ENCODE peak calls at places on chromosomes 2 and 18, in four cellular contexts. V, L, A and Y are unnamed samples.

GRCh38 chr2:240813231-240813921 is 6.6 kb downstream of the KIF1A start:
- DNase-seq in A (no peak), L (no peak), V (peak; percentile 19), Y (no peak)

GRCh38 chr2:152566728-152567069 is 150.6 kb downstream of the PRPF40A start:
- DNase-seq in V (no peak), A (no peak), L (peak; percentile 56), Y (no peak)

GRCh38 chr2:70851704-70852103 is 16.1 kb upstream of the CD207 start:
- DNase-seq in A (no peak), L (no peak), V (no peak), Y (no peak)

GRCh38 chr2:98504386-98505109 is 59.9 kb downstream of the INPP4A start:
- DNase-seq in V (no peak), L (no peak), A (no peak), Y (no peak)

GRCh38 chr2:162731917-162732804 is 106.4 kb downstream of the KCNH7 start:
- DNase-seq in V (no peak), A (no peak), L (no peak), Y (no peak)

GRCh38 chr18:44715841-44716240 is 35.2 kb downstream of the SETBP1 start:
- DNase-seq in A (no peak), L (no peak), V (no peak), Y (no peak)

GRCh38 chr2:7384773-7385349 is 467.6 kb downstream of the RNF144A start:
- DNase-seq in V (no peak), A (no peak), L (no peak), Y (no peak)

GRCh38 chr2:60556441-60556997 is 3.1 kb upstream of the BCL11A start:
- DNase-seq in L (no peak), V (no peak), A (no peak), Y (no peak)

GRCh38 chr2:241851325-241852115 is 7.2 kb downstream of the PDCD1 start:
- DNase-seq in L (no peak), A (no peak), V (peak; percentile 21), Y (no peak)

GRCh38 chr2:172970660-172971059 is 105.0 kb upstream of the MAP3K20 start:
- DNase-seq in V (no peak), A (no peak), L (no peak), Y (no peak)

GRCh38 chr2:143161982-143162837 is 33.0 kb downstream of the ARHGAP15 start:
- DNase-seq in L (peak; percentile 58), A (no peak), V (peak; percentile 55), Y (peak; percentile 72)

GRCh38 chr18:59502899-59503245 is 143.8 kb upstream of the LMAN1 start:
- DNase-seq in A (no peak), V (no peak), L (no peak), Y (peak; percentile 70)

GRCh38 chr2:46200861-46201605 is 96.2 kb upstream of the EPAS1 start:
- DNase-seq in L (no peak), V (no peak), A (no peak), Y (no peak)

GRCh38 chr2:151338115-151338514 is 19.3 kb upstream of the TNFAIP6 start:
- DNase-seq in V (no peak), A (no peak), L (no peak), Y (no peak)

GRCh38 chr2:53174539-53174938 is 593.1 kb upstream of the CHAC2 start:
- DNase-seq in L (no peak), V (no peak), A (no peak), Y (no peak)

GRCh38 chr2:150911766-150912280 is 349.8 kb downstream of the RBM43 start:
- DNase-seq in V (peak; percentile 30), L (peak; percentile 95), A (no peak), Y (peak; percentile 58)

GRCh38 chr2:25822190-25823117 is 55.8 kb downstream of the ASXL2 start:
- DNase-seq in A (peak; percentile 13), L (no peak), V (peak; percentile 85), Y (peak; percentile 25)

GRCh38 chr2:238270606-238271005 is 17.8 kb downstream of the PER2 start:
- DNase-seq in L (no peak), A (no peak), V (no peak), Y (no peak)

GRCh38 chr2:218679119-218679518 is 7.2 kb downstream of the STK36 start:
- DNase-seq in A (no peak), V (no peak), L (peak; percentile 32), Y (no peak)

GRCh38 chr2:23925702-23926288 is 1.1 kb downstream of the ATAD2B start:
- DNase-seq in L (peak; percentile 68), V (no peak), A (no peak), Y (peak; percentile 73)

GRCh38 chr18:64807560-64807959 is 658.7 kb upstream of the LINC00305 start:
- DNase-seq in L (no peak), A (no peak), V (no peak), Y (no peak)

GRCh38 chr18:64809801-64810200 is 660.9 kb upstream of the LINC00305 start:
- DNase-seq in A (no peak), V (no peak), L (no peak), Y (no peak)

GRCh38 chr18:64803471-64803870 is 654.6 kb upstream of the LINC00305 start:
- DNase-seq in L (no peak), V (no peak), A (no peak), Y (no peak)

GRCh38 chr18:64810354-64810753 is 661.5 kb upstream of the LINC00305 start:
- DNase-seq in A (no peak), L (no peak), V (no peak), Y (no peak)

DNA sequence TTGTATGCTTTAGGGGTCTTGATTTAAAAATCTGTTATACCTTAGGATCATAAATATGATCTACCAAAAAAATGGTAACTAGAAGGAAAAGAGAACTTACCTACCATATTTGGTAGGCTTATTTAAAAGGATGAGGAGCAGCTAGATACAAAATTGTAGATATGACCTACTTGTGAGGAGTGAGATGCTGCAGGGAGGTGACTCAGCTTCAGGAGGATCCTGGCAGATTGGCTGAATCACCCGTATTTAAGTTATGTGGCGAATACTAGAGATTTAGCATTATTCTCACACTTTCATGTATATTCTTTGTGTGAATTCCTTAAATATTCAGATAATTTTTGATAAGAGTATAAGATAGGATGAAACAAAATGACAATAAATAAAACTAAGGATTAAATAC is 657.3 kb upstream of the LINC00305 start:
- DNase-seq in L (no peak), A (no peak), V (no peak), Y (no peak)
- H3K56ac ChIP-seq in L (no peak overlapping the region), A (no peak overlapping the region), V (no peak overlapping the region), Y (no peak overlapping the region)

GRCh38 chr2:47272905-47273758 is 118.0 kb upstream of the STPG4 start:
- DNase-seq in A (no peak), L (no peak), V (no peak), Y (no peak)
- H3K56ac ChIP-seq in A (no peak overlapping the region), L (peak overlapping the region; percentile 24), V (no peak overlapping the region), Y (no peak overlapping the region)

GRCh38 chr2:157971702-157972101 is 95.6 kb upstream of the ACVR1 start:
- DNase-seq in A (no peak), V (no peak), L (no peak), Y (peak; percentile 69)

GRCh38 chr2:157967856-157968255 is 91.7 kb upstream of the ACVR1 start:
- DNase-seq in V (no peak), A (no peak), L (no peak), Y (no peak)
- H3K56ac ChIP-seq in V (no peak overlapping the region), A (no peak overlapping the region), L (no peak overlapping the region), Y (no peak overlapping the region)

GRCh38 chr2:224253464-224253863 is 148.4 kb downstream of the FAM124B start:
- DNase-seq in A (no peak), V (no peak), L (no peak), Y (no peak)

GRCh38 chr2:224248944-224249371 is 152.9 kb downstream of the FAM124B start:
- DNase-seq in A (no peak), L (peak; percentile 20), V (no peak), Y (no peak)

GRCh38 chr2:224257176-224257575 is 144.7 kb downstream of the FAM124B start:
- DNase-seq in A (no peak), L (peak; percentile 48), V (no peak), Y (no peak)

GRCh38 chr2:224252601-224253000 is 149.3 kb downstream of the FAM124B start:
- DNase-seq in L (peak; percentile 75), A (no peak), V (no peak), Y (no peak)
- H3K56ac ChIP-seq in L (no peak overlapping the region), A (no peak overlapping the region), V (no peak overlapping the region), Y (no peak overlapping the region)

GRCh38 chr18:48011926-48012469 is 81.5 kb upstream of the SMAD2 start:
- DNase-seq in A (no peak), V (no peak), L (no peak), Y (no peak)
- H3K56ac ChIP-seq in A (no peak overlapping the region), V (no peak overlapping the region), L (no peak overlapping the region), Y (no peak overlapping the region)

GRCh38 chr2:134191835-134192234 is 62.0 kb upstream of the MGAT5 start:
- DNase-seq in A (no peak), L (no peak), V (no peak), Y (no peak)
- H3K56ac ChIP-seq in A (no peak overlapping the region), L (no peak overlapping the region), V (no peak overlapping the region), Y (no peak overlapping the region)